ENCODE peak calls at places on chromosomes 5 and 9, in six cellular contexts. One of them, this sample, is unnamed. For H3K4me1, the result is how much of the 10 kb centered on the place peaks cover.

GRCh38 chr5:6266671-6267197 is 111.6 kb downstream of the MED10 start:
- DNase-seq in H1: no peak
- DNase-seq in HCT116: no peak
- DNase-seq in cardiac muscle cell: no peak
- DNase-seq in neuronal stem cell: no peak
- DNase-seq in A549: no peak
- DNase-seq in this sample: no peak

GRCh38 chr9:83204047-83204446 is 141.1 kb upstream of the RASEF start:
- DNase-seq in HCT116: no peak
- DNase-seq in H1: no peak
- DNase-seq in A549: no peak
- DNase-seq in cardiac muscle cell: no peak
- DNase-seq in neuronal stem cell: no peak
- DNase-seq in this sample: no peak

GRCh38 chr5:179618923-179619554 is 4.4 kb downstream of the HNRNPH1 start:
- DNase-seq in A549: no peak
- DNase-seq in HCT116: no peak
- DNase-seq in neuronal stem cell: no peak
- DNase-seq in H1: no peak
- DNase-seq in cardiac muscle cell: peak
- DNase-seq in this sample: no peak

GRCh38 chr5:17243287-17244063 is 26.0 kb downstream of the BASP1 start:
- DNase-seq in cardiac muscle cell: no peak
- DNase-seq in neuronal stem cell: no peak
- DNase-seq in A549: no peak
- DNase-seq in H1: no peak
- DNase-seq in HCT116: no peak
- DNase-seq in this sample: no peak

GRCh38 chr9:109600142-109600541 is 102.0 kb upstream of the PTPN3 start:
- DNase-seq in A549: no peak
- DNase-seq in neuronal stem cell: no peak
- DNase-seq in cardiac muscle cell: peak
- DNase-seq in HCT116: no peak
- DNase-seq in H1: no peak
- DNase-seq in this sample: no peak

GRCh38 chr9:129568560-129569505 is 52.1 kb downstream of the C9orf50 start:
- DNase-seq in H1: no peak
- DNase-seq in cardiac muscle cell: peak
- DNase-seq in neuronal stem cell: no peak
- DNase-seq in HCT116: no peak
- DNase-seq in A549: peak
- DNase-seq in this sample: no peak

GRCh38 chr9:127520941-127521918 is 69.9 kb downstream of the LRSAM1 start:
- DNase-seq in H1: no peak
- DNase-seq in cardiac muscle cell: peak
- DNase-seq in HCT116: no peak
- DNase-seq in neuronal stem cell: no peak
- DNase-seq in A549: no peak
- DNase-seq in this sample: no peak

GRCh38 chr5:111948517-111948916 is 191.5 kb upstream of the NREP start:
- DNase-seq in HCT116: peak
- DNase-seq in neuronal stem cell: no peak
- DNase-seq in H1: no peak
- DNase-seq in cardiac muscle cell: peak
- DNase-seq in A549: no peak
- DNase-seq in this sample: no peak

GRCh38 chr9:86324308-86324707 is 29.9 kb downstream of the TUT7 start:
- DNase-seq in neuronal stem cell: no peak
- DNase-seq in A549: no peak
- DNase-seq in H1: no peak
- DNase-seq in HCT116: no peak
- DNase-seq in cardiac muscle cell: peak
- DNase-seq in this sample: no peak

GRCh38 chr9:130770679-130771442 is 64.2 kb upstream of the ABL1 start:
- DNase-seq in H1: no peak
- DNase-seq in neuronal stem cell: peak
- DNase-seq in cardiac muscle cell: peak
- DNase-seq in A549: peak
- DNase-seq in HCT116: peak
- DNase-seq in this sample: no peak
- H3K27ac ChIP-seq in H1: no peak
- H3K27ac ChIP-seq in neuronal stem cell: no peak
- H3K27ac ChIP-seq in cardiac muscle cell: no peak
- H3K27ac ChIP-seq in A549: no peak
- H3K27ac ChIP-seq in HCT116: no peak
- H3K27ac ChIP-seq in this sample: no peak

GRCh38 chr9:116112236-116112635 is 41.4 kb upstream of the PAPPA start:
- DNase-seq in cardiac muscle cell: peak
- DNase-seq in neuronal stem cell: no peak
- DNase-seq in HCT116: no peak
- DNase-seq in H1: no peak
- DNase-seq in A549: peak
- DNase-seq in this sample: no peak
- H3K4me1 ChIP-seq in cardiac muscle cell: under half
- H3K4me1 ChIP-seq in neuronal stem cell: under half
- H3K4me1 ChIP-seq in HCT116: under half
- H3K4me1 ChIP-seq in H1: under half
- H3K4me1 ChIP-seq in A549: under half
- H3K4me1 ChIP-seq in this sample: under half

GRCh38 chr9:35615981-35616680 is 2.1 kb downstream of the CD72 start:
- DNase-seq in H1: no peak
- DNase-seq in neuronal stem cell: no peak
- DNase-seq in A549: no peak
- DNase-seq in cardiac muscle cell: no peak
- DNase-seq in HCT116: no peak
- DNase-seq in this sample: no peak
- H3K4me3 ChIP-seq in H1: peak
- H3K4me3 ChIP-seq in neuronal stem cell: no peak
- H3K4me3 ChIP-seq in A549: no peak
- H3K4me3 ChIP-seq in cardiac muscle cell: no peak
- H3K4me3 ChIP-seq in HCT116: no peak
- H3K4me3 ChIP-seq in this sample: peak

GRCh38 chr5:65186646-65187227 is 295.0 kb downstream of the ADAMTS6 start:
- DNase-seq in cardiac muscle cell: no peak
- DNase-seq in H1: no peak
- DNase-seq in A549: no peak
- DNase-seq in HCT116: no peak
- DNase-seq in neuronal stem cell: no peak
- DNase-seq in this sample: no peak
- H3K27ac ChIP-seq in cardiac muscle cell: no peak
- H3K27ac ChIP-seq in H1: no peak
- H3K27ac ChIP-seq in A549: no peak
- H3K27ac ChIP-seq in HCT116: no peak
- H3K27ac ChIP-seq in neuronal stem cell: no peak
- H3K27ac ChIP-seq in this sample: no peak